ENCODE peak calls at places on chromosomes 1 and 21, in nine cellular contexts. M, G, X, N, K, J, Q, V and P are unnamed samples.

GRCh38 chr1:246117066-246117791 is 389.9 kb downstream of the SMYD3 start:
- DNase-seq in M (peak), G (no peak), X (peak), N (peak), K (no peak), J (no peak), Q (peak), V (peak), P (peak)

GRCh38 chr1:38047603-38048146 is 1.1 kb upstream of the POU3F1 start:
- DNase-seq in M (no peak), G (no peak), X (no peak), N (no peak), K (no peak), J (no peak), Q (no peak), V (no peak), P (no peak)

GRCh38 chr1:89757532-89757931 is 63.3 kb upstream of the LRRC8D start:
- DNase-seq in M (no peak), G (no peak), X (no peak), N (no peak), K (no peak), J (no peak), Q (no peak), V (no peak), P (no peak)

GRCh38 chr21:35027558-35028450 is 21.3 kb downstream of the RUNX1 start:
- DNase-seq in M (no peak), G (no peak), X (no peak), N (no peak), K (no peak), J (no peak), Q (no peak), V (no peak), P (no peak)

GRCh38 chr1:237062976-237063375 is 21.0 kb downstream of the RYR2 start:
- DNase-seq in M (no peak), G (no peak), X (no peak), N (no peak), K (no peak), J (no peak), Q (no peak), V (no peak), P (no peak)

GRCh38 chr1:216566809-216567208 is 143.6 kb upstream of the USH2A start:
- DNase-seq in M (no peak), G (no peak), X (no peak), N (no peak), K (no peak), J (no peak), Q (peak), V (no peak), P (peak)

GRCh38 chr1:150259217-150259616 is 1.6 kb downstream of the CA14 start:
- DNase-seq in M (no peak), G (no peak), X (no peak), N (no peak), K (no peak), J (peak), Q (no peak), V (peak), P (no peak)

GRCh38 chr1:172661107-172661506 is 2.2 kb downstream of the FASLG start:
- DNase-seq in M (no peak), G (no peak), X (no peak), N (no peak), K (no peak), J (no peak), Q (no peak), V (no peak), P (no peak)

GRCh38 chr1:248102847-248103246 is 7.9 kb downstream of the OR2L13 start:
- DNase-seq in M (no peak), G (no peak), X (no peak), N (no peak), K (no peak), J (no peak), Q (no peak), V (no peak), P (no peak)

GRCh38 chr1:31866450-31866801 is 50.6 kb upstream of the SPOCD1 start:
- DNase-seq in M (peak), G (no peak), X (no peak), N (no peak), K (no peak), J (no peak), Q (no peak), V (no peak), P (no peak)

GRCh38 chr1:33055210-33055991 is 18.7 kb upstream of the AK2 start:
- DNase-seq in M (peak), G (peak), X (peak), N (peak), K (peak), J (peak), Q (peak), V (peak), P (peak)

GRCh38 chr1:234473123-234473522 is 5.9 kb downstream of the TARBP1 start:
- DNase-seq in M (no peak), G (no peak), X (no peak), N (no peak), K (no peak), J (no peak), Q (no peak), V (no peak), P (no peak)

GRCh38 chr1:234111458-234112142 is 207.1 kb downstream of the SLC35F3 start:
- DNase-seq in M (no peak), G (no peak), X (peak), N (no peak), K (peak), J (no peak), Q (no peak), V (no peak), P (peak)

GRCh38 chr1:178151831-178152230 is 57.9 kb downstream of the RASAL2 start:
- DNase-seq in M (no peak), G (no peak), X (no peak), N (no peak), K (no peak), J (no peak), Q (no peak), V (no peak), P (peak)

GRCh38 chr1:104125935-104126334 is 376.2 kb downstream of the AMY1C start:
- DNase-seq in M (no peak), G (no peak), X (no peak), N (no peak), K (no peak), J (no peak), Q (no peak), V (no peak), P (no peak)

GRCh38 chr1:179288977-179289376 is 4.6 kb upstream of the SOAT1 start:
- DNase-seq in M (no peak), G (no peak), X (no peak), N (no peak), K (no peak), J (no peak), Q (no peak), V (no peak), P (no peak)

GRCh38 chr1:214740471-214740870 is 137.5 kb downstream of the CENPF start:
- DNase-seq in M (no peak), G (no peak), X (no peak), N (no peak), K (no peak), J (no peak), Q (no peak), V (no peak), P (no peak)

GRCh38 chr1:50349242-50349565 is 74.0 kb downstream of the DMRTA2 start:
- DNase-seq in M (no peak), G (no peak), X (no peak), N (no peak), K (no peak), J (no peak), Q (no peak), V (no peak), P (no peak)

GRCh38 chr1:215018555-215018954 is 64.0 kb upstream of the KCNK2 start:
- DNase-seq in M (no peak), G (peak), X (no peak), N (no peak), K (no peak), J (no peak), Q (no peak), V (no peak), P (no peak)

GRCh38 chr1:75981188-75981897 is 49.1 kb upstream of the ASB17 start:
- DNase-seq in M (no peak), G (no peak), X (no peak), N (no peak), K (no peak), J (no peak), Q (no peak), V (no peak), P (no peak)

GRCh38 chr1:67683306-67683705 is 1.7 kb upstream of the GADD45A start:
- DNase-seq in M (no peak), G (no peak), X (no peak), N (peak), K (no peak), J (no peak), Q (no peak), V (no peak), P (peak)